ENCODE peak calls at places on chromosome 10, in six cellular contexts. C is A549, O is AG10803, G is mammary epithelial cell, J is HepG2, P is NT2/D1. Z is an unnamed sample.

GRCh38 chr10:119274519-119275045 is 67.2 kb downstream of the GRK5 start:
- DNase-seq in C (no peak), O (no peak), G (no peak), J (no peak), P (no peak), Z (no peak)

GRCh38 chr10:32979041-32979440 is 21.0 kb upstream of the ITGB1 start:
- DNase-seq in C (no peak), O (peak), G (no peak), J (no peak), P (no peak), Z (no peak)

GRCh38 chr10:18214692-18215563 is 74.7 kb downstream of the CACNB2 start:
- DNase-seq in C (peak), O (peak), G (peak), J (peak), P (peak), Z (peak)

GRCh38 chr10:31650010-31650409 is 278.6 kb downstream of the ARHGAP12 start:
- DNase-seq in C (no peak), O (peak), G (no peak), J (no peak), P (no peak), Z (peak)

GRCh38 chr10:17616403-17617030 is 657 bp downstream of the HACD1 start:
- DNase-seq in C (peak), O (peak), G (peak), J (peak), P (no peak), Z (peak)

GRCh38 chr10:116395223-116395985 is 32.2 kb upstream of the PNLIPRP3 start:
- DNase-seq in C (no peak), O (no peak), G (peak), J (no peak), P (no peak), Z (no peak)

GRCh38 chr10:72370201-72370722 is 15.5 kb upstream of the DNAJB12 start:
- DNase-seq in C (no peak), O (no peak), G (no peak), J (no peak), P (no peak), Z (no peak)

GRCh38 chr10:121536271-121536918 is 61.8 kb downstream of the FGFR2 start:
- DNase-seq in C (no peak), O (no peak), G (no peak), J (no peak), P (peak), Z (no peak)

GRCh38 chr10:44985175-44985681 is 6.6 kb upstream of the DEPP1 start:
- DNase-seq in C (no peak), O (no peak), G (no peak), J (no peak), P (no peak), Z (peak)

GRCh38 chr10:114359041-114359952 is 45.0 kb downstream of the AFAP1L2 start:
- DNase-seq in C (peak), O (no peak), G (no peak), J (no peak), P (no peak), Z (no peak)

GRCh38 chr10:48900296-48900695 is 39.3 kb downstream of the LRRC18 start:
- DNase-seq in C (no peak), O (no peak), G (no peak), J (no peak), P (no peak), Z (no peak)

GRCh38 chr10:119079572-119080520 is 771 bp downstream of the EIF3A start:
- DNase-seq in C (peak), O (peak), G (peak), J (peak), P (no peak), Z (peak)

GRCh38 chr10:12659706-12660105 is 310.4 kb downstream of the CAMK1D start:
- DNase-seq in C (no peak), O (no peak), G (no peak), J (no peak), P (no peak), Z (no peak)

GRCh38 chr10:73875139-73875475 is 752 bp upstream of the CAMK2G start:
- DNase-seq in C (no peak), O (no peak), G (no peak), J (no peak), P (no peak), Z (no peak)

GRCh38 chr10:77904110-77904860 is 22.3 kb downstream of the DLG5 start:
- DNase-seq in C (no peak), O (no peak), G (no peak), J (no peak), P (no peak), Z (no peak)

DNA sequence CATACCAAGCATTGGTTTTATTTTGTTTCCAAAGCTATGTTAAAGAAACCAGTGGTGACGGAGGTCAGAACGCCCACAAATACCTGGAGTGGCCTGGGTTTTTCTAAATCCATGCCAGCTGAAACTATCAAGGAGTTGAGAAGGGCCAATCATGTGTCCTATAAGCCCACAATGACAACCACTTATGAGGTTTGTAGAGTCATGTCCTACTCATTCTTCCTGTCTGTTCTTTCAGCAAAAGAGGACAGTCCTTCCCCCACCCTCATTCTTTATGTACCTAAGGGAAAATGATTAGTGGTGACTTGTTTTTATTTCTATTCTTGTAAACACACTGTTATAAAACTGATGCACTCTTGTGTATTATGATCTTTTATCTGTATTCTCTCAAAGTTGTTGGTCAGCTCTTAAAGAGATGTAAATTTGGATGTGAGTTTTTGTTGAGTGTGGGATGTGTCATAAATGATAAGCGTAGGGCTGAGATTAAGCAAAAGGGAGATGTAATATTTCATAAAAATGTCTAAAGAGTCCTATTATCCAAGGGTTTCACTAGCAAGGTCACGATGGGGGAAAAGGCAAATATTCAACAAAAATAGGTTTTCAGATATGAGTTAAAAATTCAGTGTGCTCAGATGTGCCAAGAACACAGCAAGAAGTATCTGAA is 294.4 kb downstream of the BICC1 start:
- DNase-seq in C (no peak), O (no peak), G (peak), J (no peak), P (no peak), Z (peak)
- H3K4me3 ChIP-seq in C (no peak), O (no peak), G (no peak), J (no peak), P (no peak), Z (no peak)

DNA sequence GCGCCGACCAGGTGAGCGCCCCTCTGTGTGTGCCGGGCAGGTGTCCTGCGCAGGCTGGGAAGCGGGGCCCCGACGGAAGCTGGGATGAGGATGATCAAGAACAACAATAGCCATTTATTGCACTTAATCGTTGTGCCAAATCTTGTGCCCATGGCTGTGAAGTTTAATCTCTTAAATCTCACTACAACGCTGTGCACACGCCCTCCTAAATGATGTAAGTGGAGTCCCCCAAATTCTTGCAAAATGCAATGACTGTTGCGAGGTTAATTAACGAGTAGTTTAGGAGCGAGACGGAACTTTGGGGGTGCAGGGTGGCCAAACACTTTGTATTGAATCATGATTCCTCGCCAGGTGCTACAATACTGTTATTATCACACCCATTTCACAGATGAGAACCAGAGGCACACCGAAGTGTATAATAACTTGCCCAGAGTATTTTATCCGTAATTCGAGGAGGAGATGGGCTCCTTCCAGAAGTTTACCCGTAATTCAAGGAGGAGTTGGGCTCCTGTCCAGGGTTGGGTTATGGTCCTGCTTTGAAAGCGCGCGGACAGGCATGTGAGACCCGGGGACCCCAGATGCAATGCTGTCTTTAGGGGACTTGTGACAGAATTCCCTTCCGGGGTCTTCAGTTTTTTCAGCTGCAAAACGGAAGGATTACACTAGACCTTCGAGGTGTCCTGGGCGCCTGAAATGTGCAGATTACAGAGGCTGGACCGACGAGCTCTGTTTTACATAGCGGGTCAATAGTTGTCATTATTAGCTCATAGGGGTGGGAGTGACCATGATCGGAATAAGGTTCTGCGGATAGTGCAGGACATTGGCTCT is 1.0 kb downstream of the FFAR4 start:
- DNase-seq in C (no peak), O (no peak), G (no peak), J (no peak), P (no peak), Z (no peak)
- H3K4me3 ChIP-seq in C (peak), O (no peak), G (no peak), J (no peak), P (peak), Z (no peak)

DNA sequence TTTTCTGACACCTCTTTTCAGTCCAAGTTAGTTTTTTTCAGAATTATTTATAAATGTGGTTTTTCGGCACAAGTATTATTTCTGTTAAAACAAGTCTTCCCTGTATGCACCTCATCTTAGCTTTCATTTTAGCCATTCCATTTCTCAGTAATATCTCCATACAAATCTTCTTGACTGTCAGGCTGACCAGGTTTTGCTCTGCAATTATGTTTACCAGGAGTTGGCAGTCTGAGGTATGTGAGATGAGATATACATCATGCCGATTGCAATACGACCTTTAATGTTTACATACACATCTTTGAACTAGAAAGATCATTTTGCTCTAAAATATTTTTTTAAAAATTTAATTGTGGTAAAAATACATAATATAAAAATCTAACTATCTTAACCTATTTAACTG is 209.8 kb downstream of the GPR158 start:
- DNase-seq in C (no peak), O (no peak), G (no peak), J (no peak), P (no peak), Z (no peak)
- H3K4me3 ChIP-seq in C (no peak), O (no peak), G (no peak), J (no peak), P (no peak), Z (no peak)

GRCh38 chr10:29722777-29723176 is 88.0 kb upstream of the SVIL start:
- DNase-seq in C (no peak), O (no peak), G (no peak), J (no peak), P (no peak), Z (no peak)

GRCh38 chr10:29723704-29724103 is 88.9 kb upstream of the SVIL start:
- DNase-seq in C (no peak), O (peak), G (no peak), J (no peak), P (no peak), Z (peak)

GRCh38 chr10:29720149-29720548 is 85.4 kb upstream of the SVIL start:
- DNase-seq in C (no peak), O (no peak), G (no peak), J (no peak), P (no peak), Z (no peak)

GRCh38 chr10:29715296-29715695 is 80.5 kb upstream of the SVIL start:
- DNase-seq in C (no peak), O (no peak), G (peak), J (no peak), P (no peak), Z (peak)

DNA sequence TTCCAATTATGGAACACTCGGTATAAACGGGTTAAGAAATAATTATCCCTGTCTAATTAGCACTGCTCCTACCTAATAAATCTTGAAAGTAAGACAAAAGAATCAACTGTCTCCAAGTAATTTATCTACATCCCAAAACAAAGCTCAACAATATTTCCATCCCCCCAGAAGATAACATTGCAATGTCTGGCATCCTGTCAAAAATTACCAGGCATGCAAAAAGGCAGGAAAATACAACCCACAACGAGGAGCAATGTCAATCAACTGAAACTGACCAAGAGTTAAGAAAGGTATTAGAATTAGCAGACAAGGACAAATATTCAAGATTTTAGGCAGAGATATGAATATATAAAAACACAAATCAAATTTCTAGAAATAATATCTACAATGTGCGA is 84.5 kb upstream of the SVIL start:
- DNase-seq in C (no peak), O (no peak), G (no peak), J (no peak), P (no peak), Z (no peak)
- H3K4me3 ChIP-seq in C (no peak), O (no peak), G (no peak), J (no peak), P (no peak), Z (no peak)

DNA sequence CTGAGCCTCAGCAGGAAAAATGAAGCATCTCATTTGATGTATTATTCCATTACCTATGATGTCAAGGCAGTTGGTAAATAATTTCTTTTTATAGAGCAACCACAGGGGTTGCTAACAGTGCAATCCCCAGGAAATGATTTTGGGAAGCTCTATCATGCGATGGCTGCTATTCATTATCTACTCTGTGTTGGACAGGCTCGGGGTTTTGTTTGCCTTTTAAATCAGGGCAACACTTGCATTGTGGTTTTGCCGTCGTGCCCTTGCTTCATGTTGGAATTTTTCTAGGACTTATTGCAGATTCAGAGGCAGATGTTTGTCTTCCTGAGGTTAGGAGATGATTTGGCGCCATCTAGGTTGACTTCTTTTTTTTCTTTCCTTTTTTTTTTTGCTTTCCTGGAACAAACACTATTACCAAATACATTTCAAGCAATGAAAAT is 128.4 kb downstream of the BICC1 start:
- DNase-seq in C (peak), O (peak), G (peak), J (peak), P (no peak), Z (peak)
- H3K4me3 ChIP-seq in C (no peak), O (no peak), G (no peak), J (no peak), P (no peak), Z (no peak)